ENCODE peak calls at places on chromosome 12, in six cellular contexts. One of them, this sample, is unnamed.

GRCh38 chr12:76356094-76356493 is 7.9 kb upstream of the BBS10 start:
- DNase-seq in pancreas: no peak
- DNase-seq in Caco-2: no peak
- DNase-seq in DND-41: no peak
- DNase-seq in A549: no peak
- DNase-seq in left ventricle myocardium inferior: no peak
- DNase-seq in this sample: no peak

GRCh38 chr12:52528641-52529143 is 8.5 kb upstream of the KRT5 start:
- DNase-seq in DND-41: no peak
- DNase-seq in Caco-2: peak
- DNase-seq in left ventricle myocardium inferior: no peak
- DNase-seq in pancreas: peak
- DNase-seq in A549: no peak
- DNase-seq in this sample: no peak

GRCh38 chr12:80470403-80470802 is 26.4 kb downstream of the PTPRQ start:
- DNase-seq in A549: no peak
- DNase-seq in pancreas: no peak
- DNase-seq in left ventricle myocardium inferior: no peak
- DNase-seq in DND-41: no peak
- DNase-seq in Caco-2: no peak
- DNase-seq in this sample: no peak

GRCh38 chr12:124555168-124555928 is 12.1 kb downstream of the NCOR2 start:
- DNase-seq in pancreas: no peak
- DNase-seq in A549: no peak
- DNase-seq in Caco-2: no peak
- DNase-seq in DND-41: peak
- DNase-seq in left ventricle myocardium inferior: no peak
- DNase-seq in this sample: no peak

GRCh38 chr12:52085682-52086180 is 6.2 kb downstream of the SMIM41 start:
- DNase-seq in DND-41: no peak
- DNase-seq in A549: no peak
- DNase-seq in left ventricle myocardium inferior: no peak
- DNase-seq in Caco-2: no peak
- DNase-seq in pancreas: no peak
- DNase-seq in this sample: no peak

GRCh38 chr12:53453953-53454640 is 2.2 kb downstream of the PCBP2 start:
- DNase-seq in pancreas: no peak
- DNase-seq in left ventricle myocardium inferior: no peak
- DNase-seq in A549: no peak
- DNase-seq in Caco-2: no peak
- DNase-seq in DND-41: no peak
- DNase-seq in this sample: no peak

GRCh38 chr12:120775862-120776552 is 50.4 kb downstream of the ACADS start:
- DNase-seq in Caco-2: no peak
- DNase-seq in DND-41: no peak
- DNase-seq in pancreas: no peak
- DNase-seq in left ventricle myocardium inferior: no peak
- DNase-seq in A549: no peak
- DNase-seq in this sample: no peak

GRCh38 chr12:2557589-2557988 is 237.2 kb upstream of the FKBP4 start:
- DNase-seq in pancreas: no peak
- DNase-seq in Caco-2: no peak
- DNase-seq in A549: no peak
- DNase-seq in DND-41: no peak
- DNase-seq in left ventricle myocardium inferior: no peak
- DNase-seq in this sample: no peak

GRCh38 chr12:936377-937345 is 12.8 kb downstream of the RAD52 start:
- DNase-seq in A549: no peak
- DNase-seq in DND-41: no peak
- DNase-seq in pancreas: no peak
- DNase-seq in left ventricle myocardium inferior: no peak
- DNase-seq in Caco-2: peak
- DNase-seq in this sample: no peak

GRCh38 chr12:104790296-104791125 is 167.6 kb downstream of the SLC41A2 start:
- DNase-seq in Caco-2: peak
- DNase-seq in DND-41: peak
- DNase-seq in pancreas: no peak
- DNase-seq in left ventricle myocardium inferior: peak
- DNase-seq in A549: peak
- DNase-seq in this sample: no peak

GRCh38 chr12:64582862-64583261 is 27.4 kb upstream of the RASSF3 start:
- DNase-seq in Caco-2: no peak
- DNase-seq in DND-41: no peak
- DNase-seq in pancreas: no peak
- DNase-seq in A549: no peak
- DNase-seq in left ventricle myocardium inferior: no peak
- DNase-seq in this sample: no peak
- TF ChIP-seq CTCF in Caco-2: no peak
- TF ChIP-seq CTCF in DND-41: no peak
- TF ChIP-seq CTCF in pancreas: no peak
- TF ChIP-seq CTCF in A549: no peak
- TF ChIP-seq CTCF in left ventricle myocardium inferior: no peak
- TF ChIP-seq CTCF in this sample: no peak

GRCh38 chr12:63752283-63752682 is 27.4 kb upstream of the RXYLT1 start:
- DNase-seq in Caco-2: no peak
- DNase-seq in pancreas: no peak
- DNase-seq in DND-41: peak
- DNase-seq in A549: no peak
- DNase-seq in left ventricle myocardium inferior: no peak
- DNase-seq in this sample: no peak

GRCh38 chr12:63753743-63754142 is 26.0 kb upstream of the RXYLT1 start:
- DNase-seq in Caco-2: no peak
- DNase-seq in left ventricle myocardium inferior: no peak
- DNase-seq in A549: peak
- DNase-seq in DND-41: no peak
- DNase-seq in pancreas: no peak
- DNase-seq in this sample: no peak
- TF ChIP-seq CTCF in Caco-2: no peak
- TF ChIP-seq CTCF in left ventricle myocardium inferior: no peak
- TF ChIP-seq CTCF in A549: peak
- TF ChIP-seq CTCF in DND-41: peak
- TF ChIP-seq CTCF in pancreas: no peak
- TF ChIP-seq CTCF in this sample: peak

DNA sequence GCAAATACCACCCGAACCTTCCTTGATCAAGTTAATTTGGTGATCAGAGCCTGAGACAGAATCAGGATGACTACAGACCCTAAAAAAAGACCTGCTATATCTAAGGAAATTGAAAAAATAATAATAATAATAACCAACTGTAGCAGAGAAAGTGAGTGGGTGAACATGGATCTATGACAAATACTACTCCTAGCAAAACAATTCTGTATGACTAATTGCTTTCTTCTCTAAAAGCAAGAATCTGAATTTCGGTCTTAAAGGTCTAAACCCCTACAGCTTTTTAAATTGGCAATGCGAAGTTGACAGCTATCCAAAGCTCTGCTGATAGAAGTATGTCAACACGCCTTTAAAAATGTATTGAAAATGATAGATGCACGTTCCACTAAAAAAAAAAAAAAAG is 102.2 kb downstream of the PRKAB1 start:
- DNase-seq in A549: no peak
- DNase-seq in Caco-2: no peak
- DNase-seq in DND-41: no peak
- DNase-seq in left ventricle myocardium inferior: no peak
- DNase-seq in pancreas: no peak
- DNase-seq in this sample: no peak
- TF ChIP-seq CTCF in A549: no peak
- TF ChIP-seq CTCF in Caco-2: no peak
- TF ChIP-seq CTCF in DND-41: no peak
- TF ChIP-seq CTCF in left ventricle myocardium inferior: no peak
- TF ChIP-seq CTCF in pancreas: no peak
- TF ChIP-seq CTCF in this sample: no peak

GRCh38 chr12:19574606-19575005 is 135.3 kb downstream of the AEBP2 start:
- DNase-seq in A549: peak
- DNase-seq in DND-41: no peak
- DNase-seq in left ventricle myocardium inferior: no peak
- DNase-seq in Caco-2: no peak
- DNase-seq in pancreas: no peak
- DNase-seq in this sample: no peak

GRCh38 chr12:19573866-19574265 is 134.6 kb downstream of the AEBP2 start:
- DNase-seq in Caco-2: no peak
- DNase-seq in DND-41: no peak
- DNase-seq in left ventricle myocardium inferior: no peak
- DNase-seq in pancreas: no peak
- DNase-seq in A549: no peak
- DNase-seq in this sample: no peak

GRCh38 chr12:19575307-19576243 is 136.3 kb downstream of the AEBP2 start:
- DNase-seq in A549: no peak
- DNase-seq in left ventricle myocardium inferior: peak
- DNase-seq in DND-41: no peak
- DNase-seq in Caco-2: no peak
- DNase-seq in pancreas: no peak
- DNase-seq in this sample: no peak

GRCh38 chr12:19576421-19576925 is 137.2 kb downstream of the AEBP2 start:
- DNase-seq in pancreas: no peak
- DNase-seq in left ventricle myocardium inferior: no peak
- DNase-seq in A549: no peak
- DNase-seq in Caco-2: no peak
- DNase-seq in DND-41: no peak
- DNase-seq in this sample: no peak

DNA sequence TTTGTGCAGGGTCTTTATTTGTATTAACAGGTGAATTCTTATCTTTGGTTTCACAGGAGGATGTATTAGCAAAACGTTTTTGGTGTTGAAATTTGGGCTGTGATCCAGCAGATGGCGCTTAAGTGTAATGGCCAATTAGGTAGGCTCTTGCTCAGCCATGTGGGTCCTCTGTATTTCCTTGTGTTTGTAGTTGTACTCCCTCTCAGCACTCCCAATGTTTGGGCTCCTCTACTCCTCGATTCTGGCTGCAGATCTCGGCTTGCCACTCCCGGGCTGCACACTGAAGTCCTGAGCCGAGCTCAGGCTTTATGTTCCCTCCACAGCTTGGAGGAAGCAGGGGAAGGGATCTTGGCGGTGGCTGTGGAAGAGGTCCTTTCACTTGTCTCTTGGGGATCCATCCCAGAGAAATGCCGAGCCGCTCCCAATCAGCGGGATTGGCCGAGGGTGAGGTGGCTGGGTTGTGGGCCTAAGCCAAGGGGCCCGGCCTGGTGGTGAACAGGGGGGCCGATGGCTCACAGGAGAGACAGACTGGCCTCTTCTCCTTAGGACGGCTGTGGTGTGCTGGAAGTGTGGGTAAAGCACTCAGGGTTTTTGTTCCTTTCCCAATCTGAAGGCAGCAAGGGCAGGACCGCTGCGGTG is 133.7 kb downstream of the AEBP2 start:
- DNase-seq in DND-41: peak
- DNase-seq in pancreas: no peak
- DNase-seq in Caco-2: peak
- DNase-seq in A549: no peak
- DNase-seq in left ventricle myocardium inferior: no peak
- DNase-seq in this sample: no peak
- TF ChIP-seq CTCF in DND-41: peak
- TF ChIP-seq CTCF in pancreas: no peak
- TF ChIP-seq CTCF in Caco-2: peak
- TF ChIP-seq CTCF in A549: peak
- TF ChIP-seq CTCF in left ventricle myocardium inferior: peak
- TF ChIP-seq CTCF in this sample: peak

DNA sequence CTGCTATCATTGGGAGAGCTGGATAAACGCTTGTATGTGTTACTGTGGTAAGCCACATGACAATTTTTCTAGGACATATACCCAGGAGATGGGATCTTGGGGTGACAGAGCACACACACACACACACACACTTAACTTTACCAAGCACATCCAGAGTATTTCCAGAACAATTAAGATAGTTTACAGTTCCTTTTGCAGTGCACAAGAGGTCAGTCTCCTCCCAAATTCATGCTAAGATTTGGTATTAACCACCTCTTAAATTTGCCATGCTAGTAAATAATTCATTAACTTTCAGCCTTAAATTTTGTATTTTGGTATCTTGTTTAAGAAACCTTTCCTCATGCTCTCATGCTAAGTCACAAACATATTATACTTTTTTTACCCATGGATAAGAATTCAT is 33.9 kb upstream of the LIMA1 start:
- DNase-seq in pancreas: no peak
- DNase-seq in A549: no peak
- DNase-seq in left ventricle myocardium inferior: no peak
- DNase-seq in Caco-2: no peak
- DNase-seq in DND-41: no peak
- DNase-seq in this sample: no peak
- TF ChIP-seq CTCF in pancreas: no peak
- TF ChIP-seq CTCF in A549: no peak
- TF ChIP-seq CTCF in left ventricle myocardium inferior: no peak
- TF ChIP-seq CTCF in Caco-2: no peak
- TF ChIP-seq CTCF in DND-41: no peak
- TF ChIP-seq CTCF in this sample: peak

DNA sequence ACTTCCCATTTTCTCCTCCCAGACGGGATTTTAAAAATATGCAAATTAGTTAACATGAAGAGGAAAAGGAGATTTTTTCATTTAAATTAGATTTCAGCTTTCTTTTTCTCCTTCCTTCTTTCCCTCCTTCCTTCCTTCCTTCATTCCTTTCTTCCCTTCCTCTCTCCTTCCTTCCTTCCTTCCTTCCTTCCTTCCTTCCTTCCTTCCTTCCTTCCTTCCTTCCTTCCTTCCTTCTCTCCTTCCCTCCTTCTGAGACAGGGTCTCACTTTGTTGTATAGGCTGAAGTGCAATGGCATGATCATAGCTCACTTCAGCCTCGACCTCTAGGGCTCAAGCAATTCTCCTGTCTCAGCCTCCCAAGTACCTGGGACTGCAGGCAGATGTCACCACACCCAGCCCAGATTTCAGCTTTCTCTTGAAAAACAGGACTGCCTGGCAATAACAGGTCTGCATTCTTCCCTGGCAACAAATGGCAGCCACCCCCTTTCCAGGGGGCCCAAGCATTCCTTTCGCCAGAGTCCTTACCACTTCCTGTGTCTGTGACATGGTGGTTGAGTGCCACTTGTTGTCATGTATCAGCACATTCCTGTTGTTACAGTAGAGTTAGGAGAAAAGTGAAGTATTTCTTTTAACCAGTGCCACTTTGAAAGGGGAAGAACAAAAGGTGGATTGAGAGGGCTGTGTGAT is 119.1 kb downstream of the PTPN11 start:
- DNase-seq in DND-41: peak
- DNase-seq in A549: no peak
- DNase-seq in left ventricle myocardium inferior: no peak
- DNase-seq in Caco-2: peak
- DNase-seq in pancreas: no peak
- DNase-seq in this sample: no peak
- TF ChIP-seq CTCF in DND-41: peak
- TF ChIP-seq CTCF in A549: no peak
- TF ChIP-seq CTCF in left ventricle myocardium inferior: no peak
- TF ChIP-seq CTCF in Caco-2: no peak
- TF ChIP-seq CTCF in pancreas: no peak
- TF ChIP-seq CTCF in this sample: no peak

GRCh38 chr12:24554612-24555300 is 394.1 kb downstream of the BCAT1 start:
- DNase-seq in Caco-2: no peak
- DNase-seq in A549: no peak
- DNase-seq in left ventricle myocardium inferior: no peak
- DNase-seq in pancreas: no peak
- DNase-seq in DND-41: no peak
- DNase-seq in this sample: no peak
- TF ChIP-seq CTCF in Caco-2: no peak
- TF ChIP-seq CTCF in A549: no peak
- TF ChIP-seq CTCF in left ventricle myocardium inferior: no peak
- TF ChIP-seq CTCF in pancreas: no peak
- TF ChIP-seq CTCF in DND-41: no peak
- TF ChIP-seq CTCF in this sample: no peak